ENCODE peak calls at places on chromosomes 2 and 18, in six cellular contexts. V, C, S, Z, A and K are unnamed samples.

GRCh38 chr2:177783835-177784448 is 288.6 kb downstream of the PDE11A start:
- DNase-seq in C (peak), Z (no peak), V (no peak), S (no peak), A (peak), K (no peak)

GRCh38 chr2:109382236-109382930 is 231.4 kb downstream of the SEPTIN10 start:
- DNase-seq in S (no peak), C (no peak), Z (peak), V (peak), A (no peak), K (no peak)

GRCh38 chr2:144078091-144078490 is 441.8 kb downstream of the ZEB2 start:
- DNase-seq in C (no peak), A (no peak), Z (no peak), S (no peak), V (no peak), K (no peak)

GRCh38 chr2:171390941-171391516 is 42.8 kb downstream of the METTL8 start:
- DNase-seq in S (no peak), C (peak), V (no peak), Z (no peak), A (no peak), K (no peak)

GRCh38 chr2:8307779-8308178 is 374.1 kb upstream of the ID2 start:
- DNase-seq in C (no peak), V (peak), A (peak), Z (no peak), S (no peak), K (no peak)

GRCh38 chr18:35038881-35039491 is 2.2 kb upstream of the MAPRE2 start:
- DNase-seq in Z (no peak), C (no peak), V (no peak), A (no peak), S (no peak), K (no peak)

GRCh38 chr18:73245345-73245744 is 377.6 kb upstream of the NETO1 start:
- DNase-seq in A (no peak), V (peak), C (no peak), S (no peak), Z (no peak), K (no peak)

GRCh38 chr2:240855670-240856069 is 13.0 kb upstream of the AGXT start:
- DNase-seq in A (no peak), V (no peak), Z (no peak), C (no peak), S (no peak), K (no peak)

GRCh38 chr2:239315308-239315707 is 85.5 kb downstream of the HDAC4 start:
- DNase-seq in C (no peak), Z (no peak), A (no peak), S (no peak), V (no peak), K (peak)

GRCh38 chr2:241859436-241860183 is 916 bp upstream of the PDCD1 start:
- DNase-seq in A (peak), Z (peak), V (peak), C (no peak), S (peak), K (peak)

GRCh38 chr18:13537022-13537780 is 189.2 kb downstream of the FAM210A start:
- DNase-seq in Z (no peak), S (peak), A (no peak), C (no peak), V (peak), K (no peak)

GRCh38 chr2:160666677-160667061 is 173.1 kb upstream of the RBMS1 start:
- DNase-seq in A (no peak), V (no peak), S (no peak), C (no peak), Z (no peak), K (no peak)
- H3K4me3 ChIP-seq in A (no peak), V (no peak), S (no peak), C (peak), Z (no peak), K (no peak)

DNA sequence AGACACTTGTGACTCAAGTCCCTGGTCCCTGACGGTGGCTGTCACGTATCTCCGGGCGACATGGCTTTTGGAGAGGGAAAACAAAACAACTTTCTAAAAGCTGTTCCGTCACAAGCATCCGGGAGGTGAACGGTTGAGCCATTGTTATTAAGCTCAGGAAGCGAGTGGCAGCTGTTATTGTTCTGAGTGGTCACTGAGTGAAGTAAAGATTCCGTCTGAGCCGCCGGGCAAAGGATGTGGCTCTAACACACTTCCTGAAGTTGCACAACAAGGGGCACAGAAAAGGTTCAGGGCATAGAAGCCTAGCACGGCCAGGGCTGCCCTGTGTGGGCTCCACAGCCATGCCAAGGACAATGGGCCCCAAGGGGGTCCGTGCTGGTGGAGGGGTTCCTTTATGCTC is 24.3 kb downstream of the INPP5D start:
- DNase-seq in A (peak), Z (peak), S (peak), V (no peak), C (no peak), K (peak)
- H3K4me3 ChIP-seq in A (no peak), Z (no peak), S (no peak), V (no peak), C (no peak), K (no peak)

GRCh38 chr18:458016-458415 is 42.5 kb downstream of the COLEC12 start:
- DNase-seq in S (no peak), A (no peak), V (no peak), Z (no peak), C (no peak), K (no peak)

GRCh38 chr18:453399-453798 is 47.1 kb downstream of the COLEC12 start:
- DNase-seq in Z (no peak), V (no peak), S (no peak), A (no peak), C (no peak), K (no peak)

GRCh38 chr18:457120-457519 is 43.4 kb downstream of the COLEC12 start:
- DNase-seq in A (no peak), Z (no peak), C (peak), V (peak), S (peak), K (no peak)

GRCh38 chr18:457533-457932 is 43.0 kb downstream of the COLEC12 start:
- DNase-seq in Z (no peak), C (no peak), A (no peak), S (no peak), V (no peak), K (no peak)

DNA sequence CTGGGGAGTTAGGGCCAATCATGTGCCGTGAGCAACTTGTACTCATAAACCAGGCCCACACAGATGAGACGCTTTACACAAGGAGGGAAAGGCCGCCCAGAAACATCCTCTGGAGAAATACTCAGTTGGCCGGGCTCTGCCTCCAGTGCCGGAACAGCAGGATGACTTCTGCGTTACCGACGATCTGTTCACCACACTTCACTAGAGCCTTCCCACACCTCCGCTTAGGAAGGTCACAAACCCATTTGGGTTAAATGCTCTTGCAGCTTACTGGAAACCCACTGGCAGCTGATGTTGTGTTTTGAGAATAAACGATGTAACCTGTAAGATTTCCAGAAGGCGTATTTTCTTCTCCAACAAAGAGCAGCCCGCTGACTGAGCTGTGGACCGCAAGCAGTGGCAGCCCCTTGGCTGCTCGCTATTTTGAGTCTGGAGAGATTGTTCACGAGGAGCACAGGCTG is 44.1 kb downstream of the COLEC12 start:
- DNase-seq in Z (no peak), V (no peak), S (peak), A (no peak), C (peak), K (peak)
- H3K4me3 ChIP-seq in Z (no peak), V (no peak), S (no peak), A (no peak), C (peak), K (no peak)

GRCh38 chr2:178886006-178886405 is 78.8 kb upstream of the TTN start:
- DNase-seq in A (no peak), V (peak), S (peak), C (no peak), Z (no peak), K (no peak)

GRCh38 chr2:178895872-178896271 is 88.6 kb upstream of the TTN start:
- DNase-seq in C (no peak), Z (no peak), A (no peak), V (no peak), S (no peak), K (no peak)

GRCh38 chr2:178895171-178895570 is 87.9 kb upstream of the TTN start:
- DNase-seq in C (no peak), V (no peak), Z (no peak), A (no peak), S (no peak), K (no peak)

GRCh38 chr2:178891959-178892485 is 84.8 kb upstream of the TTN start:
- DNase-seq in Z (no peak), S (no peak), V (no peak), A (no peak), C (no peak), K (no peak)

DNA sequence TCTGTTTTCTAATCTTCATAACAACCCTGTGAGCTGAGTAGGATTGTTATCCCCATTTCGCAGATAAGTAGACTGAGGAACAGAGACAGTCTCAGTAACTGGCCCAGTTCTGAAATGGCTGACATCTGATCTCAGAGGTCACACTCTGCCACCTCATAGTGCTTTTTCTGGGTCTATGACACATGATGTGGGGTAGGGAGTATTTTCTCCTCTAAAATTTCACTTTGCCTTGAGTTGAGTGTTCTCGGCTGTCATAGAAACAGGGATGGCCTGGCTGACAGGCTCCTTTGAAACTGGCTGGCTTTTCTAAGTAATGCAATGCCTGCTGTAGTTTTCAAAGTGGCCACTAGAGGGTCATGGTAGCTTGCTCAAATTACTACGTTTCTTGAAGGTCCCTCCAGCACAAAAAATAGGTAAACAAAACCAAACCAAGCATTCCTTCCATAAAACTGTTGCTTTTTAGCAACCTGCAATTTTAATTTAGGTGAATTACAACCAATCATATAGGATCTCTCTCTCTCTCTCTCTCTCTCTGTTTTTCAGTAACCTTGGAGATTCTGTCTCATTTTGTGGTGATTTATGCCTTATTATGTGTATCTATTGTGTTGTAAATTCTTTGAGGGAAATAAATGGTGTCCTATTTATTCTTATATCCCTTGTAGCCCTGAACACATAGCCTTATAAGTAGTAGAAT is 84.2 kb upstream of the TTN start:
- DNase-seq in S (peak), Z (no peak), C (peak), A (peak), V (peak), K (peak)
- H3K4me3 ChIP-seq in S (no peak), Z (no peak), C (no peak), A (no peak), V (no peak), K (no peak)

GRCh38 chr2:101150306-101151140 is 659 bp downstream of the TBC1D8 start:
- DNase-seq in C (no peak), S (peak), A (peak), Z (peak), V (peak), K (peak)
- H3K4me3 ChIP-seq in C (peak), S (peak), A (peak), Z (peak), V (peak), K (peak)

GRCh38 chr18:32469190-32469611 is 1.5 kb downstream of the GAREM1 start:
- DNase-seq in V (peak), A (peak), S (peak), Z (no peak), C (no peak), K (peak)
- H3K4me3 ChIP-seq in V (peak), A (peak), S (peak), Z (peak), C (no peak), K (peak)

GRCh38 chr18:74976331-74976909 is 232.5 kb downstream of the PTGR3 start:
- DNase-seq in Z (no peak), S (no peak), V (no peak), C (no peak), A (peak), K (no peak)

GRCh38 chr18:74977041-74977440 is 231.9 kb downstream of the PTGR3 start:
- DNase-seq in S (no peak), V (no peak), C (no peak), A (no peak), Z (no peak), K (no peak)

DNA sequence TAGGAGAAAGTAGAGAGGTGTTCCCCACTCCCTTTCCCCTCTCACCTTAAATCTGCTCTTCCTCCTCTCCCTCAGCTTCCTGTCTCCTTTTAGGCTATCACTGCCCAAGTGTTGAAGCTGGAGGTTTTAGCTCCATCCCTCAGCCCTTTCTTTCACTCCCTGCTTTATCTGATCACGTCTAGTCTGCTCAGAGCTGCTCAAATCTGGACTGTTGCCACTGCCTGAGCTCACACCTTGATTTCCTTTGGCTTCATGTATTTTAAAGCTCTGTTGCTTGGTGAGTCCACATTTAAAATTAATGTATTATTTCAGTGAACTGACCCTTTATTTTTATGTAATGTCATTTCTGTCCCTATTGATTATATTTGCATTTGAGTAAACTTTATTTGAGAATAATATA is 236.6 kb downstream of the PTGR3 start:
- DNase-seq in Z (no peak), S (no peak), A (no peak), C (no peak), V (no peak), K (no peak)
- H3K4me3 ChIP-seq in Z (no peak), S (no peak), A (no peak), C (no peak), V (no peak), K (no peak)

GRCh38 chr2:195364015-195364965 is 292.7 kb upstream of the SLC39A10 start:
- DNase-seq in V (no peak), C (no peak), A (no peak), Z (no peak), S (no peak), K (no peak)
- H3K4me3 ChIP-seq in V (no peak), C (no peak), A (no peak), Z (no peak), S (no peak), K (no peak)

DNA sequence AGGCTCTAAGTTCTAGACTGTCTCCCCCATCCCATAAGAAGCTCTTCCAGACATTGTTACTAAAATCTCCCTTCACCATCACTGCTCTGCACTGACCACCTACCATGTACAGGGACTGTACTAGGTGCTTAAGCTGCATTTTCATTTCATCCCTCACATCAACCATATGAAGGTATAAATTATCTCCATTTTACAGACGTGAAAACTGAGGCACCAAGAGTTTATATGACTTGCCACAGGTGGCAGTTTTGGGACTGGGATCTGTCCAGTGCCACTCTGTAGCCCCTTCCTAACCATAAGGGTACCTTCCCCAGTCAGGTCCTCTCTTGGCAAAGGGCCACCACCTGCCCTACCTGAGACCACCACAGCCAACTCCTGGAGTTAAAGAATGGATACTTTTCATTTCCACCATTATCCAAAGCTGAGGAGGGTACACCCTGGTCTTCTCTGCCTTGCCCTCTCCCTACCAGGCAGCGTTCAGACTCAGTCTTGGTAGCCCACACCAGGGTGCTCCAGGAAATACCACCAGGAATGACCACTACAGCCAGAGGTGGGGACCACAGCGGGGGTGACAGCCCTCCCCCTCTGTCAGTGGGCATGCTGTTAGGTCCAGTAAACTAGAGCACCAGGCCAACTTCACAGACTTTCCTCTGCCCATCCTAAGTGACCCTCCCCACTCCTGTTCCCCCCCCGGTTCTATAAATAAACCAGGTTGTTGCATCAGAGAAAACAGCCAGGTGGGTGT is 2.8 kb downstream of the RAB11FIP5 start:
- DNase-seq in Z (no peak), A (no peak), S (no peak), V (no peak), C (no peak), K (no peak)
- H3K4me3 ChIP-seq in Z (no peak), A (no peak), S (no peak), V (no peak), C (peak), K (no peak)